ENCODE peak calls at places on chromosomes 2 and 18, in five cellular contexts. One of them, this sample, is unnamed.

GRCh38 chr2:216857131-216857550 is 2.7 kb downstream of the TNP1 start:
- DNase-seq in activated CD4-positive, alpha-beta T cell treated with anti-CD3 and anti-CD28 coated beads, Interleukin-2, amount 50 U/mL, for 4 hours: no peak
- DNase-seq in NCI-H1092: no peak
- DNase-seq in activated gamma-delta T cell: no peak
- DNase-seq in stimulated activated CD4-positive, alpha-beta T cell treated with anti-CD3 and anti-CD28 coated beads, Interleukin-12 subunit alpha, Interleukin-12 subunit beta, amount 100 ng/mL, for 24 hours: no peak
- DNase-seq in this sample: no peak

GRCh38 chr2:191637182-191638078 is 40.5 kb upstream of the NABP1 start:
- DNase-seq in activated CD4-positive, alpha-beta T cell treated with anti-CD3 and anti-CD28 coated beads, Interleukin-2, amount 50 U/mL, for 4 hours: no peak
- DNase-seq in stimulated activated CD4-positive, alpha-beta T cell treated with anti-CD3 and anti-CD28 coated beads, Interleukin-12 subunit alpha, Interleukin-12 subunit beta, amount 100 ng/mL, for 24 hours: no peak
- DNase-seq in activated gamma-delta T cell: no peak
- DNase-seq in NCI-H1092: no peak
- DNase-seq in this sample: no peak

GRCh38 chr2:206163251-206163880 is 3.7 kb downstream of the EEF1B2 start:
- DNase-seq in stimulated activated CD4-positive, alpha-beta T cell treated with anti-CD3 and anti-CD28 coated beads, Interleukin-12 subunit alpha, Interleukin-12 subunit beta, amount 100 ng/mL, for 24 hours: no peak
- DNase-seq in activated CD4-positive, alpha-beta T cell treated with anti-CD3 and anti-CD28 coated beads, Interleukin-2, amount 50 U/mL, for 4 hours: no peak
- DNase-seq in activated gamma-delta T cell: no peak
- DNase-seq in NCI-H1092: no peak
- DNase-seq in this sample: no peak

GRCh38 chr2:53088062-53088461 is 679.5 kb upstream of the CHAC2 start:
- DNase-seq in NCI-H1092: no peak
- DNase-seq in activated gamma-delta T cell: no peak
- DNase-seq in stimulated activated CD4-positive, alpha-beta T cell treated with anti-CD3 and anti-CD28 coated beads, Interleukin-12 subunit alpha, Interleukin-12 subunit beta, amount 100 ng/mL, for 24 hours: no peak
- DNase-seq in activated CD4-positive, alpha-beta T cell treated with anti-CD3 and anti-CD28 coated beads, Interleukin-2, amount 50 U/mL, for 4 hours: no peak
- DNase-seq in this sample: no peak

GRCh38 chr2:34306745-34307144 is 707.6 kb upstream of the FAM98A start:
- DNase-seq in stimulated activated CD4-positive, alpha-beta T cell treated with anti-CD3 and anti-CD28 coated beads, Interleukin-12 subunit alpha, Interleukin-12 subunit beta, amount 100 ng/mL, for 24 hours: no peak
- DNase-seq in activated gamma-delta T cell: no peak
- DNase-seq in NCI-H1092: no peak
- DNase-seq in activated CD4-positive, alpha-beta T cell treated with anti-CD3 and anti-CD28 coated beads, Interleukin-2, amount 50 U/mL, for 4 hours: no peak
- DNase-seq in this sample: no peak

GRCh38 chr18:490024-490366 is 10.5 kb downstream of the COLEC12 start:
- DNase-seq in activated gamma-delta T cell: no peak
- DNase-seq in stimulated activated CD4-positive, alpha-beta T cell treated with anti-CD3 and anti-CD28 coated beads, Interleukin-12 subunit alpha, Interleukin-12 subunit beta, amount 100 ng/mL, for 24 hours: no peak
- DNase-seq in NCI-H1092: no peak
- DNase-seq in activated CD4-positive, alpha-beta T cell treated with anti-CD3 and anti-CD28 coated beads, Interleukin-2, amount 50 U/mL, for 4 hours: no peak
- DNase-seq in this sample: no peak

GRCh38 chr2:174711206-174711605 is 53.1 kb downstream of the CHRNA1 start:
- DNase-seq in stimulated activated CD4-positive, alpha-beta T cell treated with anti-CD3 and anti-CD28 coated beads, Interleukin-12 subunit alpha, Interleukin-12 subunit beta, amount 100 ng/mL, for 24 hours: no peak
- DNase-seq in activated CD4-positive, alpha-beta T cell treated with anti-CD3 and anti-CD28 coated beads, Interleukin-2, amount 50 U/mL, for 4 hours: no peak
- DNase-seq in NCI-H1092: no peak
- DNase-seq in activated gamma-delta T cell: no peak
- DNase-seq in this sample: no peak

GRCh38 chr2:45554073-45554742 is 56.9 kb downstream of the SRBD1 start:
- DNase-seq in NCI-H1092: no peak
- DNase-seq in activated CD4-positive, alpha-beta T cell treated with anti-CD3 and anti-CD28 coated beads, Interleukin-2, amount 50 U/mL, for 4 hours: no peak
- DNase-seq in stimulated activated CD4-positive, alpha-beta T cell treated with anti-CD3 and anti-CD28 coated beads, Interleukin-12 subunit alpha, Interleukin-12 subunit beta, amount 100 ng/mL, for 24 hours: no peak
- DNase-seq in activated gamma-delta T cell: no peak
- DNase-seq in this sample: no peak

GRCh38 chr2:55148269-55148668 is 83.8 kb downstream of the CLHC1 start:
- DNase-seq in NCI-H1092: no peak
- DNase-seq in activated gamma-delta T cell: no peak
- DNase-seq in stimulated activated CD4-positive, alpha-beta T cell treated with anti-CD3 and anti-CD28 coated beads, Interleukin-12 subunit alpha, Interleukin-12 subunit beta, amount 100 ng/mL, for 24 hours: no peak
- DNase-seq in activated CD4-positive, alpha-beta T cell treated with anti-CD3 and anti-CD28 coated beads, Interleukin-2, amount 50 U/mL, for 4 hours: no peak
- DNase-seq in this sample: no peak

GRCh38 chr2:158187908-158188307 is 86.2 kb downstream of the UPP2 start:
- DNase-seq in stimulated activated CD4-positive, alpha-beta T cell treated with anti-CD3 and anti-CD28 coated beads, Interleukin-12 subunit alpha, Interleukin-12 subunit beta, amount 100 ng/mL, for 24 hours: no peak
- DNase-seq in NCI-H1092: no peak
- DNase-seq in activated CD4-positive, alpha-beta T cell treated with anti-CD3 and anti-CD28 coated beads, Interleukin-2, amount 50 U/mL, for 4 hours: no peak
- DNase-seq in activated gamma-delta T cell: no peak
- DNase-seq in this sample: no peak

GRCh38 chr2:27653397-27653796 is 10.0 kb downstream of the SUPT7L start:
- DNase-seq in activated CD4-positive, alpha-beta T cell treated with anti-CD3 and anti-CD28 coated beads, Interleukin-2, amount 50 U/mL, for 4 hours: no peak
- DNase-seq in NCI-H1092: no peak
- DNase-seq in stimulated activated CD4-positive, alpha-beta T cell treated with anti-CD3 and anti-CD28 coated beads, Interleukin-12 subunit alpha, Interleukin-12 subunit beta, amount 100 ng/mL, for 24 hours: no peak
- DNase-seq in activated gamma-delta T cell: no peak
- DNase-seq in this sample: no peak

GRCh38 chr2:205198130-205198505 is 484.2 kb upstream of the NRP2 start:
- DNase-seq in NCI-H1092: no peak
- DNase-seq in activated CD4-positive, alpha-beta T cell treated with anti-CD3 and anti-CD28 coated beads, Interleukin-2, amount 50 U/mL, for 4 hours: no peak
- DNase-seq in stimulated activated CD4-positive, alpha-beta T cell treated with anti-CD3 and anti-CD28 coated beads, Interleukin-12 subunit alpha, Interleukin-12 subunit beta, amount 100 ng/mL, for 24 hours: no peak
- DNase-seq in activated gamma-delta T cell: no peak
- DNase-seq in this sample: no peak

GRCh38 chr2:6896930-6897759 is 19.6 kb downstream of the RSAD2 start:
- DNase-seq in activated CD4-positive, alpha-beta T cell treated with anti-CD3 and anti-CD28 coated beads, Interleukin-2, amount 50 U/mL, for 4 hours: no peak
- DNase-seq in activated gamma-delta T cell: no peak
- DNase-seq in NCI-H1092: peak; percentile 7
- DNase-seq in stimulated activated CD4-positive, alpha-beta T cell treated with anti-CD3 and anti-CD28 coated beads, Interleukin-12 subunit alpha, Interleukin-12 subunit beta, amount 100 ng/mL, for 24 hours: no peak
- DNase-seq in this sample: no peak

This sample was measured in type B pancreatic cell.